ENCODE peak calls at places on chromosomes 5 and 9, in five cellular contexts. V is GM13976, C is cardiac fibroblast, W is cardiac muscle cell, N is endothelial cell of umbilical vein. I is an unnamed sample.

GRCh38 chr5:142245776-142246175 is 79.0 kb downstream of the SPRY4 start:
- DNase-seq in V (no peak), W (peak; percentile 32), C (peak; percentile 44), N (no peak), I (no peak)

GRCh38 chr9:38662763-38663593 is 42.6 kb upstream of the ANKRD18A start:
- DNase-seq in N (no peak), C (peak; percentile 39), W (peak; percentile 52), V (no peak), I (no peak)

GRCh38 chr9:5099466-5099865 is 86.0 kb downstream of the INSL6 start:
- DNase-seq in N (no peak), W (no peak), C (no peak), V (no peak), I (no peak)

GRCh38 chr5:146825033-146825432 is 53.5 kb downstream of the PPP2R2B start:
- DNase-seq in W (peak; percentile 55), V (no peak), N (peak; percentile 11), C (peak; percentile 19), I (peak; percentile 4)

GRCh38 chr5:159451197-159452052 is 121.1 kb upstream of the IL12B start:
- DNase-seq in V (no peak), N (no peak), C (peak; percentile 94), W (peak; percentile 96), I (no peak)

GRCh38 chr9:32672478-32672877 is 37.0 kb upstream of the TAF1L start:
- DNase-seq in V (no peak), C (peak; percentile 70), W (peak; percentile 33), N (peak; percentile 29), I (no peak)

GRCh38 chr9:77099388-77099787 is 77.9 kb upstream of the VPS13A start:
- DNase-seq in N (no peak), C (no peak), W (no peak), V (no peak), I (no peak)

GRCh38 chr9:16023466-16023865 is 470.6 kb downstream of the CCDC171 start:
- DNase-seq in N (no peak), W (no peak), C (peak; percentile 91), V (no peak), I (no peak)

GRCh38 chr5:39674209-39675082 is 249.7 kb upstream of the DAB2 start:
- DNase-seq in V (no peak), C (peak; percentile 26), N (no peak), W (no peak), I (no peak)

GRCh38 chr9:77939149-77939668 is 92.4 kb downstream of the GNAQ start:
- DNase-seq in N (no peak), C (peak; percentile 54), V (no peak), W (peak; percentile 71), I (no peak)

GRCh38 chr9:133843751-133844373 is 105.7 kb upstream of the SARDH start:
- DNase-seq in C (no peak), N (peak; percentile 39), W (peak; percentile 15), V (no peak), I (no peak)

GRCh38 chr5:30749971-30750370 is 443.5 kb upstream of the CDH6 start:
- DNase-seq in C (peak; percentile 28), N (no peak), W (no peak), V (no peak), I (no peak)

GRCh38 chr5:56506586-56506985 is 273.5 kb upstream of the ANKRD55 start:
- DNase-seq in N (no peak), W (no peak), V (no peak), C (peak; percentile 16), I (no peak)

GRCh38 chr5:131977212-131977604 is 31.7 kb upstream of the MEIKIN start:
- DNase-seq in C (no peak), W (no peak), N (peak; percentile 15), V (no peak), I (no peak)

GRCh38 chr5:74490814-74491213 is 149.7 kb downstream of the ENC1 start:
- DNase-seq in W (no peak), C (no peak), V (peak; percentile 28), N (no peak), I (peak; percentile 45)

GRCh38 chr9:112810696-112811490 is 60.3 kb downstream of the SNX30 start:
- DNase-seq in W (no peak), V (no peak), C (no peak), N (no peak), I (no peak)

GRCh38 chr5:68369436-68370125 is 154.0 kb downstream of the PIK3R1 start:
- DNase-seq in W (no peak), N (peak; percentile 45), V (no peak), C (no peak), I (peak; percentile 21)

GRCh38 chr5:141701341-141702119 is 19.5 kb upstream of the ARAP3 start:
- DNase-seq in N (no peak), C (no peak), V (peak; percentile 61), W (no peak), I (peak; percentile 61)

GRCh38 chr5:53406630-53407316 is 73.7 kb upstream of the FST start:
- DNase-seq in W (peak; percentile 84), N (peak; percentile 72), V (no peak), C (peak; percentile 94), I (no peak)

GRCh38 chr9:130138791-130139190 is 33.4 kb upstream of the NCS1 start:
- DNase-seq in C (peak; percentile 96), N (peak; percentile 74), V (no peak), W (peak; percentile 98), I (no peak)

GRCh38 chr9:22446950-22447606 is 454 bp downstream of the DMRTA1 start:
- DNase-seq in N (peak; percentile 72), W (peak; percentile 29), V (peak; percentile 32), C (peak; percentile 44), I (peak; percentile 36)

GRCh38 chr5:140868721-140869554 is at the start of gene PCDHA11:
- DNase-seq in N (peak; percentile 12), C (peak; percentile 10), W (peak; percentile 7), V (no peak), I (no peak)

GRCh38 chr5:109409061-109409843 is 522 bp downstream of the PJA2 start:
- DNase-seq in V (peak; percentile 74), C (peak; percentile 89), W (peak; percentile 80), N (peak; percentile 74), I (peak; percentile 66)

GRCh38 chr5:111792659-111793058 is 35.7 kb upstream of the NREP start:
- DNase-seq in W (no peak), V (no peak), N (no peak), C (peak; percentile 73), I (no peak)

GRCh38 chr5:59416441-59416840 is 477.1 kb downstream of the PDE4D start:
- DNase-seq in V (no peak), N (no peak), W (peak; percentile 22), C (peak; percentile 59), I (no peak)

DNA sequence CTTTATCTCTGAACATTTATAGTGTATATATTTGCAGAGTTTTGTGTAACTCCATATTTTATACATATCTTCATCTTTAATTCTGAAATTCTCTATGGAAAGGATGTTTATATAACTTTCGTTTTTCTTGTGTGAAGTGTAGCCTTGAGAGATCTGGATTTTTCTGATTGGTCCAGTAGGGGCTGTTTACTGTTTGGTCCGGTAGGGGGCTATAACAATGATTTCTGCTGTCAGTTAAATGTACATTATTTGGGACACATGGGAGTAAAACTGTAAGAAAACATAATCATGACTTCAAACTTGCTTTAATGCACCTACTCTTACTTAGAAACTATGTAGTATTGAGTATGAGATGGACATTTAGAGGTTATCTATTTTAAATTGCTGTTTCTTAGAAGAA is 527.1 kb upstream of the ARRDC3 start:
- DNase-seq in W (no peak), V (no peak), C (no peak), N (no peak), I (no peak)
- TF ChIP-seq CTCF in W (no peak), V (no peak), C (no peak), N (no peak), I (no peak)

DNA sequence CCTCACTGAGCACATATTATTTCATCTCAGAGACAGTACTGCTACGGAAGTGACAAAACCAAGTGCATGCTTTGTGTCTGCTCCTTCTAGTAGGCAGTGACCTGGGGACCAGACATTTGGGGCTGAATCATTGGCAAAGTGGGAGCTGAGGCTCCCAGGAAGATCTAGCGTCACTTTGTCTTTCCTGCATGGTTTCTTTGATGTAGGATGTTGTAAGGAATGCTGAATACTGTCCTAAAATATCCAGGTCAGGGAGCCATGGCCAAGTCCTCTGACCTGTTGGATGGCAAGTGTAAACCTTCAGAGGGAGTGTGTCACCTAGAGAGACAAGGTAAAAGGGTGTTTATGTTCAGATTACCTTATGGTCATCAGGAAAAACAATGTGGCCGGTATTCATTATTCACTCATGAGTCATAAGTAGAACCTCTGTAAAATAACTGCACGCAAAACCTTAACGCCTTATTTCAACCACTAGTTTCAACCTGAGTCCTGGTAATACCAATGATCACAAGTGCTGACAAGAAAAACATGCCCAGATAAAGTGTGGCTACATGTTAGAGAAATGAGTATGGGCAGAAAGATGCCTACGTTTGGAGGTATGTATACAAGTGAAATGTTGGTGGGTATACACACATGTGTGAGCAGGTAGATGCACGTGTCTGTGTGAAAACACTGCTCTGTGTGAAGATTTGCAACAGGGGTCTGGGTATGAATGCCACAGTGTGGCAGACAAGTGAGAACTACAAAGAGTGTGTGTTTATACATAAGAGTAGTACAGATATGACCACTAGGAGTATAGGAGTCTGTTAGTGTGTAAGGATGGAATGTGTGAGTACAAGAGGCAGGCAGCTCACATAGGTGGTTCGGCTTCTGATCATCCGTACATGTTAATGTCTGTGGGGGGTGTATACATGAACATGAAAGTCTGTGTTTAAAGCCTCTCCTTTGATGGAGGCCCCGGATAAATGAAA is 263.9 kb downstream of the SPOCK1 start:
- DNase-seq in N (no peak), V (no peak), W (no peak), C (peak; percentile 19), I (no peak)
- TF ChIP-seq CTCF in N (no peak), V (no peak), W (no peak), C (no peak), I (no peak)

DNA sequence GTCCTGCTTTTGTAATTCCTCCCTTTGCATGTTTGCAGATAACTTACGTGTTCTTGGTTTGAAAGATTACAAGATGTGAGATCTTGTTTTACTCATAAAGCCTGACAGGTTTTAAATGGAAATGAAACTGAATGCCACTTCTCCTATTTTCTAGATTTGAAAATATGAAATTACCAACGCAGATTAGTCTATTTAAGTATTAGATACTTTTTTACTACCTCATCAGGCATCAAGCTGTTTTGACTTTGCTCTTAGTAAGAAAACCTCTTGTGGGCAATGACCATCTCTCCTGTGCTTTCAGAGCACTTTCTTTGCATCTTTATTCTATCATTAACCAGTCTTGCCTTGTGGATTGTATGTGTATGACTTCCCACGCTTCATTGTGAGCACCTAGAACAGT is 3.5 kb downstream of the DMXL1 start:
- DNase-seq in W (no peak), N (no peak), V (peak; percentile 35), C (no peak), I (peak; percentile 25)
- TF ChIP-seq CTCF in W (no peak), N (no peak), V (no peak), C (no peak), I (no peak)

DNA sequence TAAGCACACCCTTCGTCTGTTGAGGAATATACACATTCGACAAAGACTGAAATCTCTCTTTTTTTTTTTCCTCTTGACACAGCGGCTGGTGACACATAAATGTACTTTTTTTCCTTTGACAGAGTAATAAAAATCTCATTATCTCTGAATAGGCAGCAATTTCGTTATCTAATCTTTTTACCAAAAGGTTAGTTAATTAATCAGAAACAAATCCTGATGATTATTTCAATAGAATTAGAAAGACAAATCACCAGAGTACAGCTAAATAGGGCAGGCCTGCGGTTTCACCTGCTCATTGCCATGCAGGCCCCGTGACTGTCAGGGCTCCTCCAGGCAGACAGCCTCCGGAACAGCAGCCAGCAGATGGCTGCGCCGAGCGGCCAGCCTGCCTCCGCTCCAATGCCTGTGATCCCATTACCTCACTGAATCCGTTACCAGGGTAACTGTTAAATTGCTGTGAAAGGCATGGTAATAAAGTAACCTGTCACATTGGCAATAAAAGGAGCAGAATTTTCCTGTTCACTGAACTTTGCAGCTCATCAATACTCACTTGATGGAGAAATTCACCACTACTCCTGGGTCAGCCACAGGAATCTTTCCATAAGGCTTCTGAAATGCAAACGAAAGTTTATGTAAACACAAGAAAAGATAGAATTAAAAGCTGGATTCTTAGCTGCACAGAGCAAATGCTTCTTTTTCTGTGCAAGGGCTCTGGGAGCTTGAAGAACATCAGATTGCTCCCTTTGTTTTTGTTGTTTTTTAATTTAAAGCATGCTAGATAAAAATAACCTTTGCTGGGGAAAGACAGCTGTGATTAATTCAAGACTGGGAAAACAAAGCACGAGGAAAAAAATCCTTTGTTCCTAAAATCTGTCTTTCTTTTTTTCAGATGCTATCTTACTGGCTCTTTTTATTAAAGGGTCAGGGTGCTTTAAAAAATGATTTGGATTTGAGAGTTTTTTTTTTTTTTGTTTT is 666.4 kb upstream of the ZNF608 start:
- DNase-seq in N (peak; percentile 93), W (peak; percentile 80), V (peak; percentile 22), C (peak; percentile 87), I (peak; percentile 38)
- TF ChIP-seq CTCF in N (peak; percentile 66), W (peak; percentile 63), V (no peak), C (peak; percentile 59), I (no peak)

I was measured in GM20000.